ENCODE peak calls at places on chromosomes 6 and 20, in seven cellular contexts. T, L, S, M, D, Z and V are unnamed samples.

GRCh38 chr6:39114707-39115599 is at the start of gene SAYSD1:
- DNase-seq in T (peak), L (peak), S (peak), M (peak), D (peak), Z (peak), V (peak)

GRCh38 chr6:16129623-16130243 is 847 bp downstream of the MYLIP start:
- DNase-seq in T (peak), L (no peak), S (no peak), M (peak), D (peak), Z (peak), V (no peak)

GRCh38 chr6:53956068-53956711 is 155.1 kb upstream of the MLIP start:
- DNase-seq in T (no peak), L (peak), S (peak), M (peak), D (peak), Z (peak), V (peak)

GRCh38 chr20:2259731-2260130 is 36.1 kb upstream of the TGM3 start:
- DNase-seq in T (no peak), L (no peak), S (no peak), M (no peak), D (no peak), Z (no peak), V (no peak)

GRCh38 chr6:135738646-135739045 is 112.9 kb upstream of the PDE7B start:
- DNase-seq in T (no peak), L (no peak), S (no peak), M (no peak), D (no peak), Z (no peak), V (no peak)

GRCh38 chr20:62793757-62794006 is 2.6 kb upstream of the MRGBP start:
- DNase-seq in T (no peak), L (no peak), S (no peak), M (no peak), D (no peak), Z (no peak), V (no peak)

GRCh38 chr6:38443341-38443740 is 196.4 kb downstream of the BTBD9 start:
- DNase-seq in T (no peak), L (no peak), S (no peak), M (no peak), D (no peak), Z (no peak), V (no peak)

GRCh38 chr6:133741375-133741861 is 147.5 kb upstream of the TCF21 start:
- DNase-seq in T (no peak), L (no peak), S (peak), M (peak), D (no peak), Z (no peak), V (no peak)

GRCh38 chr20:31894980-31895675 is 24.7 kb downstream of the TTLL9 start:
- DNase-seq in T (no peak), L (no peak), S (no peak), M (no peak), D (peak), Z (peak), V (peak)

GRCh38 chr6:117444600-117444999 is 18.9 kb upstream of the ROS1 start:
- DNase-seq in T (no peak), L (no peak), S (no peak), M (no peak), D (no peak), Z (peak), V (no peak)

GRCh38 chr6:72461144-72461543 is 160.7 kb upstream of the KCNQ5 start:
- DNase-seq in T (no peak), L (no peak), S (no peak), M (no peak), D (no peak), Z (peak), V (no peak)

GRCh38 chr6:91088515-91088914 is 501.6 kb upstream of the MAP3K7 start:
- DNase-seq in T (no peak), L (no peak), S (no peak), M (no peak), D (no peak), Z (no peak), V (no peak)

GRCh38 chr20:63011798-63012197 is 5.0 kb upstream of the BHLHE23 start:
- DNase-seq in T (no peak), L (no peak), S (no peak), M (no peak), D (no peak), Z (no peak), V (no peak)

GRCh38 chr6:158604048-158604406 is 40.5 kb downstream of the DYNLT1 start:
- DNase-seq in T (no peak), L (no peak), S (no peak), M (no peak), D (no peak), Z (no peak), V (no peak)

GRCh38 chr6:136551103-136551502 is 881 bp upstream of the MAP7 start:
- DNase-seq in T (no peak), L (no peak), S (no peak), M (no peak), D (no peak), Z (no peak), V (no peak)

GRCh38 chr6:155738602-155739001 is 283.0 kb upstream of the NOX3 start:
- DNase-seq in T (no peak), L (no peak), S (no peak), M (no peak), D (no peak), Z (no peak), V (no peak)

GRCh38 chr20:10432079-10432478 is 1.9 kb downstream of the MKKS start:
- DNase-seq in T (no peak), L (no peak), S (no peak), M (no peak), D (no peak), Z (peak), V (no peak)

GRCh38 chr6:35025241-35026188 is 115.6 kb downstream of the TCP11 start:
- DNase-seq in T (no peak), L (no peak), S (no peak), M (no peak), D (no peak), Z (no peak), V (no peak)

GRCh38 chr6:43621078-43621835 is 7.8 kb downstream of the GTPBP2 start:
- DNase-seq in T (no peak), L (no peak), S (no peak), M (no peak), D (no peak), Z (no peak), V (no peak)

GRCh38 chr6:72272958-72273357 is 348.9 kb upstream of the KCNQ5 start:
- DNase-seq in T (no peak), L (no peak), S (no peak), M (no peak), D (no peak), Z (peak), V (no peak)

GRCh38 chr20:48002517-48002970 is 217.3 kb upstream of the SULF2 start:
- DNase-seq in T (no peak), L (no peak), S (no peak), M (no peak), D (no peak), Z (no peak), V (no peak)

GRCh38 chr20:36717657-36718056 is 28.2 kb downstream of the NDRG3 start:
- DNase-seq in T (no peak), L (no peak), S (no peak), M (no peak), D (no peak), Z (no peak), V (no peak)

GRCh38 chr6:161418458-161418945 is 144.6 kb upstream of the AGPAT4 start:
- DNase-seq in T (no peak), L (peak), S (peak), M (peak), D (no peak), Z (peak), V (peak)